ENCODE peak calls at places on chromosome 9, in four cellular contexts. Z is neural progenitor cell; Q is cardiac muscle cell; W is CD8-positive, alpha-beta memory T cell. N is an unnamed sample.

GRCh38 chr9:32010322-32010721 is 374.1 kb upstream of the ACO1 start:
- DNase-seq in W (no peak), Q (no peak), Z (no peak), N (no peak)

GRCh38 chr9:84991506-84991855 is 322.0 kb downstream of the NTRK2 start:
- DNase-seq in Q (no peak), W (no peak), Z (peak), N (no peak)

GRCh38 chr9:84583866-84584265 is 85.7 kb upstream of the NTRK2 start:
- DNase-seq in Z (no peak), W (no peak), Q (no peak), N (no peak)

GRCh38 chr9:138100711-138101349 is 223.2 kb downstream of the CACNA1B start:
- DNase-seq in Z (peak), Q (no peak), W (no peak), N (no peak)

GRCh38 chr9:77417570-77417969 is 230.6 kb downstream of the GNA14 start:
- DNase-seq in Z (no peak), Q (no peak), W (no peak), N (no peak)

GRCh38 chr9:116800885-116801284 is 113.8 kb downstream of the TRIM32 start:
- DNase-seq in Q (no peak), Z (peak), W (no peak), N (no peak)

GRCh38 chr9:126429190-126429589 is 102.6 kb downstream of the MVB12B start:
- DNase-seq in W (no peak), Q (no peak), Z (no peak), N (no peak)

GRCh38 chr9:121612511-121612998 is 38.9 kb upstream of the DAB2IP start:
- DNase-seq in Z (peak), Q (peak), W (no peak), N (peak)

GRCh38 chr9:100601216-100601615 is 23.3 kb downstream of the CAVIN4 start:
- DNase-seq in Q (peak), W (no peak), Z (peak), N (peak)

GRCh38 chr9:136537896-136538598 is 7.8 kb downstream of the NOTCH1 start:
- DNase-seq in W (no peak), Q (no peak), Z (no peak), N (no peak)
- H3K4me3 ChIP-seq in W (peak), Q (no peak), Z (no peak), N (no peak)

GRCh38 chr9:36575411-36575882 is 2.8 kb downstream of the MELK start:
- DNase-seq in Z (no peak), W (no peak), Q (no peak), N (no peak)
- H3K4me3 ChIP-seq in Z (peak), W (no peak), Q (no peak), N (no peak)

GRCh38 chr9:128094166-128094949 is 26.3 kb downstream of the SLC25A25 start:
- DNase-seq in W (peak), Z (peak), Q (peak), N (peak)

GRCh38 chr9:128093016-128093415 is 25.0 kb downstream of the SLC25A25 start:
- DNase-seq in W (no peak), Q (no peak), Z (no peak), N (no peak)

GRCh38 chr9:128097156-128098016 is 29.4 kb downstream of the SLC25A25 start:
- DNase-seq in W (no peak), Z (peak), Q (no peak), N (no peak)

GRCh38 chr9:128096614-128097013 is 28.6 kb downstream of the SLC25A25 start:
- DNase-seq in Z (peak), W (no peak), Q (no peak), N (no peak)

DNA sequence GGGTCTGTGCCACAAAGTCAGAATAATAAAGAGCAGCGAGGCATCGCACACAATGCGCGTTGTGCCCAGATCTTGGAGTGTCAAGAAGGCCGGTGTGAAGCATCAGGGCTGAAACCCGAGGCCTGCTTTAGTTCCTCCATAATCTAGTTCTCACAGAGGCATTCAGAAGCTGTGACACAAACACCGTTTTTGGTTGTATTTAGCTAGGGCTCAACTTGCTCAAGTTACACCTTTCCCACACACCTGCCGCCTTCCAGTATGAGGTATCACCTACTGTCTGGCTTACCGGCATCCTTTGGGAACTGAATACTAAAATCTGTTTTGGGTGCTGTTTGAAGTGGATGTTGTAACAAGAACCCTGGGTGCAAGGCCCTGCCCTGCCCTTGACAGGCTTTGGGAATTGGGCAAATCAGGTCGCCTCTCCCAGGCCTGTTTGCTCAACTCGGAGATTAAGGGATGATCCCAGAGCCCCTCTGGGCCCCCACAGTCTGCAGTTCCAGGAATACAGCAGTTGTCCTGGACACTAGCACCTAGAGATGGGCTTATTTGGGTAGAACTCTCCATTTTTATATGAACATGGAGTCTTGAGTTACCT is 27.0 kb downstream of the SLC25A25 start:
- DNase-seq in Z (no peak), Q (no peak), W (no peak), N (no peak)
- H3K4me3 ChIP-seq in Z (no peak), Q (no peak), W (no peak), N (no peak)

GRCh38 chr9:130837644-130838043 is 2.6 kb downstream of the ABL1 start:
- DNase-seq in Q (no peak), Z (peak), W (no peak), N (no peak)
- H3K4me3 ChIP-seq in Q (peak), Z (peak), W (no peak), N (peak)

GRCh38 chr9:4152201-4152600 is 147.7 kb downstream of the GLIS3 start:
- DNase-seq in Z (no peak), Q (no peak), W (no peak), N (no peak)
- H3K4me3 ChIP-seq in Z (no peak), Q (no peak), W (no peak), N (no peak)

GRCh38 chr9:130172161-130172857 is at the start of gene NCS1:
- DNase-seq in W (peak), Q (peak), Z (peak), N (peak)

GRCh38 chr9:130174920-130175321 is 2.7 kb downstream of the NCS1 start:
- DNase-seq in Q (peak), W (no peak), Z (no peak), N (no peak)

GRCh38 chr9:130172858-130173461 is 756 bp downstream of the NCS1 start:
- DNase-seq in Z (peak), Q (peak), W (peak), N (no peak)

GRCh38 chr9:130174025-130174424 is 1.8 kb downstream of the NCS1 start:
- DNase-seq in Q (no peak), Z (no peak), W (no peak), N (no peak)

DNA sequence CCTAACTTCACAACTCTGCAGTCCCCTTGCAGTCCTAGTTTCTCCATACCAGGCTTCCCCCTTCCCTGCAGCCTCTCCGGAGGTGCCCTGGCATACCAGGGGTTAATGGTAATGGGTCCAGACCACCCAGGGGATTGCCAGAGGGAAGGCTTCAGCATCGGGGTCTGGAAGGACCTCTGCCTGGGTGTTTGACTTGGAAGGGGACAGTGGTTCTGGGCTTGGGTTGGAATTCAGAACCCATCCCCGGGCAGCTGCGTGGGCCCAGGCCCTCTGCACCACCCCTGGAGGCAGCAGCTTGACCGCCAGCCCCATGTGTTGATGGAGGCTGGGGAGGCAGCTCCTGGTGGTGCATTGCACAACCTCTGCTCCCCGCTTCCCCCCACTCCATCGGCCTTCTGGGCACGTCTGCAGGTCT is 1.3 kb downstream of the NCS1 start:
- DNase-seq in Q (no peak), W (no peak), Z (no peak), N (no peak)
- H3K4me3 ChIP-seq in Q (peak), W (no peak), Z (peak), N (peak)

GRCh38 chr9:136825295-136826187 is 16.7 kb upstream of the AJM1 start:
- DNase-seq in Q (no peak), Z (no peak), W (no peak), N (no peak)

GRCh38 chr9:136823136-136824046 is 15.6 kb downstream of the RABL6 start:
- DNase-seq in Z (no peak), W (no peak), Q (no peak), N (no peak)

GRCh38 chr9:136824496-136825225 is 16.9 kb downstream of the RABL6 start:
- DNase-seq in Q (no peak), Z (no peak), W (no peak), N (no peak)

GRCh38 chr9:136820947-136821332 is 13.2 kb downstream of the RABL6 start:
- DNase-seq in Z (peak), Q (no peak), W (no peak), N (no peak)

GRCh38 chr9:136821333-136822031 is 13.7 kb downstream of the RABL6 start:
- DNase-seq in W (no peak), Q (peak), Z (peak), N (no peak)
- H3K4me3 ChIP-seq in W (no peak), Q (peak), Z (peak), N (peak)

DNA sequence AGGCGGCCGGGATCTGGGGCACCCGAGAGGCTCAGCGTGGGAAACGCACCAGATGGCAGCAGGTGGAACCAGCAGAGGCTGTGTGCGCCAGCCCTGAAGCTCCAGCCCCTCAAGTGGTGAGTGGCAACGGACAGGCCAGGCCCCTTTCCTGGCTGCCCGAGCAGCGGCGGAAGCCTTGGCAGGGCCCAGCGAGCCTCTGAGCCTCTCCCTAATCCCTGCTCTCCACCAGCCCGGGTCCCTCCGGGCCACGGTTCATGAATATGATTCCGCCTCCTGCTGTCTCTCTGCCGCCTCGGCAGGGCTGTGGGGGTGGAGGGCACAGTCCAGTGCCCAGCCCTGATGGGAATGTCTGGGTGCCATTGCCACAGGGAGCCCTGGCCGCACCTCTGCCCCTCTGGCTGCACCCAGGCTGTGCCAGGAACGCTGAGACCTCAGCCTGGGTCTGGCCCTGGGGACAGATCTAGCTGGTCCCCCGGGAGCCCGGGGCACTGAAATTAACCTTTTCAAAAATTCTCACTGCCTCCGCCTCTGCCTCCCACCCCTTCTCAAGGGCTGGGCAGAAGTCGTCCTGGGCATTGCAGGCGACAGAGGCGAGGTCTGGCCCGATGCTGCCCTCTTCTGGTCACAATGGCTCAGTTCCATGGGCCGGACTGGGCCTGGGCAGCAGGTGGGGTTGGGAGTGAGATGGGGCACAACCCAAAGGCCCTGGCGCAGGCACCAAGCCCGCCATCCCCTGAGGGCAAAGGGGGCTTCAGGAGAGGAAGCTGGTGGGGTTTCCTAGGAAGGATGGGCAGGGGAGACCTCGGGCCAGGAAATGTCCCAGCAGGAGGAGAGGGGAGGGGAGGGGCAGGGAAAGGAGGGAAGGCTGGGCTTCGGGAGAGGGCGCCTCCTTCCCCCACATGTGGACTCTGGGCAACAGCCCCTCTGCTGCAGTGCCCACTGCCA is 20.3 kb downstream of the CCDC187 start:
- DNase-seq in Q (peak), W (peak), Z (peak), N (peak)
- H3K4me3 ChIP-seq in Q (no peak), W (no peak), Z (no peak), N (peak)